ENCODE peak calls at places on chromosomes 7 and 10, in seven cellular contexts. L is left lung; F is HepG2; M is CD4-positive, alpha-beta T cell; V is tibial nerve; C is kidney epithelial cell; Q is B cell. U is an unnamed sample.

GRCh38 chr10:95467162-95467599 is 94.0 kb downstream of the SORBS1 start:
- DNase-seq in F (peak), L (no peak), C (no peak), M (no peak), Q (no peak), V (peak), U (peak)

GRCh38 chr7:39413866-39414668 is 152.1 kb upstream of the YAE1 start:
- DNase-seq in V (peak), F (peak), M (peak), L (peak), Q (peak), C (no peak), U (peak)

GRCh38 chr10:128615154-128615553 is 488.9 kb upstream of the MKI67 start:
- DNase-seq in L (no peak), F (no peak), C (no peak), Q (no peak), M (no peak), V (no peak), U (no peak)

GRCh38 chr7:111074071-111074771 is 16.7 kb upstream of the LRRN3 start:
- DNase-seq in V (no peak), L (no peak), F (no peak), M (no peak), Q (no peak), C (no peak), U (no peak)

GRCh38 chr10:124101351-124101750 is 8.0 kb upstream of the CHST15 start:
- DNase-seq in V (no peak), M (no peak), F (no peak), Q (no peak), C (no peak), L (no peak), U (no peak)

GRCh38 chr7:129825554-129826267 is 127.0 kb downstream of the UBE2H start:
- DNase-seq in Q (peak), F (peak), C (no peak), M (peak), V (peak), L (peak), U (peak)

GRCh38 chr7:144137501-144137900 is 14.5 kb downstream of the OR2A14 start:
- DNase-seq in V (no peak), M (no peak), Q (no peak), C (no peak), L (no peak), F (no peak), U (no peak)

GRCh38 chr10:124240721-124241350 is 147.4 kb upstream of the CHST15 start:
- DNase-seq in L (no peak), V (no peak), M (no peak), C (no peak), Q (no peak), F (no peak), U (peak)

GRCh38 chr10:81541517-81541916 is 333.5 kb upstream of the NRG3 start:
- DNase-seq in M (no peak), V (no peak), F (no peak), C (no peak), L (no peak), Q (no peak), U (no peak)

GRCh38 chr10:48536916-48537890 is 67.7 kb downstream of the ARHGAP22 start:
- DNase-seq in F (no peak), C (no peak), M (no peak), L (no peak), Q (no peak), V (no peak), U (no peak)

GRCh38 chr10:92727550-92727949 is 37.8 kb downstream of the HHEX start:
- DNase-seq in M (no peak), Q (no peak), C (no peak), L (no peak), V (no peak), F (peak), U (no peak)

GRCh38 chr10:95352684-95353083 is 61.9 kb upstream of the PDLIM1 start:
- DNase-seq in C (no peak), V (no peak), L (no peak), M (no peak), Q (no peak), F (no peak), U (no peak)

GRCh38 chr7:114026486-114027089 is 107.8 kb upstream of the PPP1R3A start:
- DNase-seq in F (peak), C (no peak), Q (peak), V (peak), M (no peak), L (no peak), U (no peak)

GRCh38 chr10:85851300-85851699 is 515.3 kb downstream of the GRID1 start:
- DNase-seq in L (no peak), C (peak), M (no peak), Q (no peak), F (no peak), V (no peak), U (no peak)

GRCh38 chr10:44962870-44963738 is 3.5 kb downstream of the RASSF4 start:
- DNase-seq in Q (peak), F (peak), V (peak), L (no peak), C (no peak), M (no peak), U (peak)

GRCh38 chr10:71613877-71614276 is 105.7 kb downstream of the C10orf105 start:
- DNase-seq in F (no peak), M (no peak), Q (no peak), C (no peak), L (no peak), V (no peak), U (no peak)

GRCh38 chr7:127792528-127793342 is 140.7 kb downstream of the SND1 start:
- DNase-seq in C (no peak), V (no peak), Q (peak), M (no peak), L (no peak), F (peak), U (peak)

GRCh38 chr10:46226900-46227558 is 59.8 kb upstream of the ANTXRL start:
- DNase-seq in V (no peak), Q (no peak), C (no peak), L (peak), F (no peak), M (no peak), U (no peak)

GRCh38 chr7:45684910-45685618 is 110.9 kb downstream of the ADCY1 start:
- DNase-seq in C (no peak), F (no peak), L (no peak), V (peak), M (no peak), Q (no peak), U (no peak)

GRCh38 chr10:109914966-109915365 is 8.3 kb downstream of the XPNPEP1 start:
- DNase-seq in V (no peak), Q (peak), F (peak), M (peak), L (no peak), C (peak), U (no peak)

GRCh38 chr10:3666525-3667302 is 118.3 kb downstream of the KLF6 start:
- DNase-seq in L (peak), F (no peak), Q (no peak), M (no peak), C (no peak), V (no peak), U (no peak)

GRCh38 chr7:53609185-53609584 is 573.8 kb downstream of the POM121L12 start:
- DNase-seq in M (no peak), Q (no peak), V (no peak), F (no peak), C (no peak), L (no peak), U (no peak)

GRCh38 chr7:151012921-151013347 is 11.4 kb downstream of the ATG9B start:
- DNase-seq in M (no peak), C (no peak), F (peak), V (no peak), Q (peak), L (no peak), U (peak)

GRCh38 chr7:128916643-128916915 is 6.1 kb upstream of the KCP start:
- DNase-seq in Q (no peak), L (no peak), M (no peak), C (no peak), V (no peak), F (no peak), U (no peak)

GRCh38 chr10:36116751-36117150 is 474.7 kb upstream of the FZD8 start:
- DNase-seq in L (no peak), Q (no peak), C (no peak), M (no peak), F (no peak), V (no peak), U (no peak)

GRCh38 chr7:26085771-26086170 is 66.2 kb upstream of the NFE2L3 start:
- DNase-seq in C (no peak), F (no peak), V (no peak), Q (no peak), L (no peak), M (no peak), U (no peak)

GRCh38 chr7:1045038-1045726 is 836 bp downstream of the GPR146 start:
- DNase-seq in F (peak), C (no peak), L (no peak), M (no peak), V (no peak), Q (no peak), U (no peak)

GRCh38 chr10:78408671-78409472 is 375.2 kb downstream of the RPS24 start:
- DNase-seq in C (no peak), F (peak), M (no peak), Q (no peak), L (peak), V (peak), U (no peak)

GRCh38 chr10:7986851-7987250 is 67.6 kb upstream of the GATA3 start:
- DNase-seq in L (no peak), C (no peak), M (no peak), Q (no peak), F (no peak), V (no peak), U (no peak)

GRCh38 chr7:36788814-36789470 is 64.6 kb upstream of the AOAH start:
- DNase-seq in Q (no peak), V (no peak), F (no peak), C (no peak), L (no peak), M (no peak), U (no peak)

GRCh38 chr10:36448760-36449681 is 676.4 kb upstream of the ANKRD30A start:
- DNase-seq in C (no peak), F (no peak), Q (no peak), L (no peak), M (no peak), V (no peak), U (no peak)

GRCh38 chr7:134701272-134701671 is 54.6 kb downstream of the BPGM start:
- DNase-seq in F (peak), C (no peak), Q (peak), M (no peak), L (no peak), V (no peak), U (no peak)

GRCh38 chr7:158567153-158567603 is 20.4 kb downstream of the PTPRN2 start:
- DNase-seq in M (no peak), Q (no peak), L (no peak), C (no peak), F (no peak), V (no peak), U (no peak)

GRCh38 chr10:115745943-115746342 is 527.1 kb downstream of the GFRA1 start:
- DNase-seq in F (no peak), L (no peak), V (no peak), Q (no peak), M (no peak), C (no peak), U (no peak)

GRCh38 chr10:125962200-125962599 is 65.8 kb downstream of the FANK1 start:
- DNase-seq in F (no peak), M (no peak), L (no peak), Q (no peak), V (no peak), C (no peak), U (no peak)

GRCh38 chr10:26486985-26487850 is 49.1 kb downstream of the APBB1IP start:
- DNase-seq in M (peak), L (no peak), Q (peak), C (peak), F (peak), V (peak), U (no peak)

GRCh38 chr7:71636329-71636728 is 504.4 kb downstream of the GALNT17 start:
- DNase-seq in Q (no peak), C (no peak), V (no peak), L (no peak), M (no peak), F (no peak), U (no peak)

GRCh38 chr7:5377816-5378215 is 45.8 kb downstream of the TNRC18 start:
- DNase-seq in V (no peak), Q (no peak), M (no peak), L (no peak), F (no peak), C (no peak), U (no peak)

GRCh38 chr10:11015371-11015934 is 2.2 kb upstream of the CELF2 start:
- DNase-seq in F (no peak), C (no peak), L (no peak), V (no peak), M (no peak), Q (no peak), U (no peak)

GRCh38 chr7:66905243-66905642 is 15.8 kb upstream of the TMEM248 start:
- DNase-seq in M (no peak), Q (no peak), F (no peak), C (no peak), L (no peak), V (no peak), U (no peak)

GRCh38 chr7:66903360-66904062 is 17.5 kb upstream of the TMEM248 start:
- DNase-seq in F (no peak), M (no peak), V (no peak), L (no peak), C (no peak), Q (no peak), U (no peak)

GRCh38 chr7:66904063-66904593 is 16.9 kb upstream of the TMEM248 start:
- DNase-seq in L (no peak), V (no peak), F (no peak), C (no peak), Q (no peak), M (no peak), U (no peak)

GRCh38 chr7:66907731-66908130 is 13.3 kb upstream of the TMEM248 start:
- DNase-seq in M (no peak), L (no peak), V (no peak), F (no peak), C (no peak), Q (no peak), U (no peak)

GRCh38 chr7:66905689-66906088 is 15.3 kb upstream of the TMEM248 start:
- DNase-seq in V (no peak), C (no peak), Q (no peak), M (no peak), L (no peak), F (no peak), U (no peak)
- TF ChIP-seq CTCF in V (no peak), C (peak), Q (no peak), M (no peak), L (no peak), F (peak), U (no peak)

GRCh38 chr7:138981332-138982203 is at the start of gene KIAA1549:
- DNase-seq in F (peak), M (no peak), C (no peak), V (no peak), L (peak), Q (peak), U (peak)
- TF ChIP-seq CTCF in F (peak), M (no peak), C (no peak), V (peak), L (no peak), Q (no peak), U (no peak)

GRCh38 chr10:127254276-127254675 is 57.9 kb upstream of the INSYN2A start:
- DNase-seq in L (no peak), Q (no peak), M (no peak), V (no peak), C (no peak), F (no peak), U (no peak)
- TF ChIP-seq CTCF in L (no peak), Q (no peak), M (no peak), V (no peak), C (no peak), F (no peak), U (no peak)

DNA sequence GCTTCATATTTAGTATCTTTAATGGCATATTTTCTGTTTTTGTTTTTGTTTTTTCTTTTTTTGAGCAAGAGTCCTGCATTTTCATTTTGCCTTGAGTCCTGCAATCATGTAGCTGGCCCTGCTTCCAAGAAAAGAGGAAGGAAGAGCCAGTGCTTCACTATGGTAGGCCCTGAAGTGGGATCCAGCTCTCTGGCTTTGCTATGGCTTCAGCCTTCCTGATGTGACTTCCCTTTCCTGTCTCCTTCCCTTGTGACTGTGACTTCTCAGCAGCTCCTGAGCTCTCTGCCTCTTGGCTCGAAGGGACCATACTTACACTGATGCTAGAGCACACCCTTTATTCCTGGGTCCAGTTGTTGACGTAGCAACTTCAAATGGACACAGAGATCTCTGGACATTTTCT is 512.3 kb downstream of the INHBA start:
- DNase-seq in F (no peak), V (no peak), M (no peak), C (no peak), Q (no peak), L (no peak), U (no peak)
- TF ChIP-seq CTCF in F (no peak), V (no peak), M (no peak), C (no peak), Q (no peak), L (no peak), U (no peak)

DNA sequence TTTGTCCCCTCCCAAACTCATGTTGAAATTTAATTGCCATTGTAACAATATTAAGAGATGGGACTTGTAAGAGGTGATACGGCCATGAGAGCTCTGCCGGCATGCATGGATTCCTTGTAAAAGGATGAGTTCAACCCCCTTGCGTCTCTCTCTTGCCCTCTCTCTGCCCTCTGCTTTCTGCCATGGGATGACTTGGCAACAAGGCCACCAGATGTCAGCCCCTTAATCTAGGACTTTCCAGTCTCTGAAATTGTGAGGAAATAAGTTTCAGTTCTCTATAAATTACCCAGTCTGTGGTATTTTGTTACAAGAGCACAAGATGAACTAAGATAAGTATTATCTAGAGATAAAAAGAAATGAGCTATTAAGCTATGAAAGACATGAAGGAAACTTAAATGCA is 145.8 kb upstream of the AHR start:
- DNase-seq in C (no peak), M (no peak), L (no peak), Q (peak), F (no peak), V (no peak), U (no peak)
- TF ChIP-seq CTCF in C (no peak), M (no peak), L (no peak), Q (no peak), F (no peak), V (no peak), U (no peak)

GRCh38 chr10:62076872-62077271 is 175.4 kb downstream of the ARID5B start:
- DNase-seq in V (no peak), F (peak), Q (no peak), L (no peak), M (no peak), C (peak), U (no peak)
- TF ChIP-seq CTCF in V (no peak), F (no peak), Q (no peak), L (no peak), M (peak), C (no peak), U (no peak)

DNA sequence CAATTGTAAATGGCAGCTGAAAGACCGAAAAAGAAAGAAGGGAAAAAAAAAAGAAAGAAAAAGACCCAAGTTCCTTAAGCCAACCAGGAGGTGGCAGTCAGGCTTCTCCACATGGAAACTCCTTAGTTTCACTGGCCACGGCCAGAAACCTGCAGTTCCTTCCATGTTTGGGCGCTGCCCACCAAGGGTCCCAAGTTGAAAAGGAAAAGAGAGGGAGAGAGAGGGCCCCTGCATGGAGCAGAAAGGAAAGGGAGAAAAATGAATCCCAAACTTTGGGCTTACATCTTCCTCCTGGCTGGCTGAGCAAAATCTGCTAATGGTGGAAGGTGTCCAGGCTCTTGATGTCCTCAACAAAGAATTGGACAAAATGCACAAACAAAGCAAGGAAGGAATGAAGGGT is 31.8 kb upstream of the ABCA13 start:
- DNase-seq in F (peak), L (no peak), Q (no peak), V (no peak), M (no peak), C (no peak), U (no peak)
- TF ChIP-seq CTCF in F (peak), L (no peak), Q (no peak), V (peak), M (no peak), C (no peak), U (no peak)

DNA sequence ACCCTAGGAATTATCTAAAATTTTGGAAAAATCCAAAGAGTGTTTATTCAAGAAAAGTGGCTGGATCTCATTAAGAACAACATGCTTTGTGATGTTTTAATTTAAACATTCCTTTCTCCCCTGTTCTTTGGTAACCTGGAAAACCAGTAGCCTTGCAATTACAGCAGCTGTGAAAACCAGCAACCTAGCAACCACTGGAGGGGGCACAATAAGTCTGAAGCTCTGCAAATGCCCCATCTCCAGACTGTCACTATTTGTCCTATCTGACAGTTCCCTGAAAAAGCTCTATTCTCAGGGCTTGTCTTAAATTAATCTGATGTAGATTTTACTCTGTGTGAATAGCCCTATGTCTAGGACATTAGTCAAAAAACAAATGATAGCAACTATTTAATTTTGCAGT is 137.6 kb upstream of the THSD7A start:
- DNase-seq in Q (no peak), V (no peak), F (no peak), M (no peak), L (no peak), C (no peak), U (no peak)
- TF ChIP-seq CTCF in Q (no peak), V (no peak), F (no peak), M (no peak), L (no peak), C (no peak), U (no peak)

DNA sequence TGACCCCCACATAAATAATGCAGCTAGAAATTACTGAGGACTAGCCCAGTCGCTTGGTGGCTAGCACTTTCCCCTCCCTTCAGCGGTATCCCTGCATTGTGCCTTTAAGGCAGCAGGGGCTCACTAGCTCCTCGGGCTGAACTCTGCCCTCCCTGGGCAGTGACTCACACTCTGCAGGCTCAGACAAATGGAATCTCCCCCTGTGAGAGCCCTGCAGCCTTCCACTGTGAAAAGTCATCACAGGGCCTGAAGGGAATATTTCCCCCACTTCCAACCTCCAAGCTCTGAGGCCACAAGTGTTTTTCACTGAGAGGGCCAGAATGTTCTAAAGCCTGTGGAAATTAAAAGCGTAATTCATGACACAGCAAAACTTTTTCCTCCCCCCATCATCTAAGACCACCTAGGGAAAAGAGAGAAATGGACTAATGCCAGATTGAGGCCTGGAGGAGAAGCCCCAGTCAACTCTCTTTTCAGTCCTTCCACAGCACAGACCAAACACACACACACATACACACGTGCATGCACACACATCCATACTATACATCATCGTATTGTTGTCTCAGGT is 93.6 kb upstream of the COL1A2 start:
- DNase-seq in F (peak), V (peak), L (peak), Q (no peak), C (peak), M (no peak), U (peak)
- TF ChIP-seq CTCF in F (peak), V (peak), L (no peak), Q (no peak), C (no peak), M (no peak), U (no peak)